ENCODE peak calls at places on chromosomes 6 and 20, in eight cellular contexts. One of them, this sample, is unnamed.

GRCh38 chr6:72748759-72749158 is 126.9 kb downstream of the KCNQ5 start:
- DNase-seq in HuH-7: no peak
- DNase-seq in Right ventricle myocardium superior: no peak
- DNase-seq in fibroblast of the aortic adventitia: peak
- DNase-seq in heart left ventricle: no peak
- DNase-seq in SK-N-DZ: no peak
- DNase-seq in HEK293T: no peak
- DNase-seq in NCI-H774: no peak
- DNase-seq in this sample: peak

GRCh38 chr6:162032620-162033019 is 694.9 kb downstream of the PRKN start:
- DNase-seq in HuH-7: no peak
- DNase-seq in Right ventricle myocardium superior: no peak
- DNase-seq in fibroblast of the aortic adventitia: peak
- DNase-seq in heart left ventricle: no peak
- DNase-seq in SK-N-DZ: no peak
- DNase-seq in HEK293T: no peak
- DNase-seq in NCI-H774: no peak
- DNase-seq in this sample: no peak

GRCh38 chr20:61293951-61294350 is 41.9 kb downstream of the CDH4 start:
- DNase-seq in HuH-7: no peak
- DNase-seq in Right ventricle myocardium superior: peak
- DNase-seq in fibroblast of the aortic adventitia: no peak
- DNase-seq in heart left ventricle: no peak
- DNase-seq in SK-N-DZ: no peak
- DNase-seq in HEK293T: no peak
- DNase-seq in NCI-H774: no peak
- DNase-seq in this sample: no peak

GRCh38 chr6:27209167-27209566 is 38.3 kb upstream of the PRSS16 start:
- DNase-seq in HuH-7: no peak
- DNase-seq in Right ventricle myocardium superior: no peak
- DNase-seq in fibroblast of the aortic adventitia: no peak
- DNase-seq in heart left ventricle: no peak
- DNase-seq in SK-N-DZ: no peak
- DNase-seq in HEK293T: no peak
- DNase-seq in NCI-H774: no peak
- DNase-seq in this sample: no peak

GRCh38 chr6:30889921-30890645 is 5.8 kb downstream of the DDR1 start:
- DNase-seq in HuH-7: no peak
- DNase-seq in Right ventricle myocardium superior: no peak
- DNase-seq in fibroblast of the aortic adventitia: no peak
- DNase-seq in heart left ventricle: no peak
- DNase-seq in SK-N-DZ: no peak
- DNase-seq in HEK293T: no peak
- DNase-seq in NCI-H774: no peak
- DNase-seq in this sample: no peak

GRCh38 chr6:6057442-6058053 is 50.8 kb upstream of the NRN1 start:
- DNase-seq in HuH-7: peak
- DNase-seq in Right ventricle myocardium superior: no peak
- DNase-seq in fibroblast of the aortic adventitia: peak
- DNase-seq in heart left ventricle: no peak
- DNase-seq in SK-N-DZ: peak
- DNase-seq in HEK293T: peak
- DNase-seq in NCI-H774: peak
- DNase-seq in this sample: peak

GRCh38 chr6:10446548-10446947 is 31.7 kb upstream of the TFAP2A start:
- DNase-seq in HuH-7: no peak
- DNase-seq in Right ventricle myocardium superior: no peak
- DNase-seq in fibroblast of the aortic adventitia: no peak
- DNase-seq in heart left ventricle: no peak
- DNase-seq in SK-N-DZ: no peak
- DNase-seq in HEK293T: no peak
- DNase-seq in NCI-H774: no peak
- DNase-seq in this sample: no peak

GRCh38 chr6:66771626-66772025 is 1064.6 kb upstream of the EYS start:
- DNase-seq in HuH-7: no peak
- DNase-seq in Right ventricle myocardium superior: no peak
- DNase-seq in fibroblast of the aortic adventitia: peak
- DNase-seq in heart left ventricle: no peak
- DNase-seq in SK-N-DZ: no peak
- DNase-seq in HEK293T: no peak
- DNase-seq in NCI-H774: no peak
- DNase-seq in this sample: no peak

GRCh38 chr20:18360601-18361000 is 72.3 kb downstream of the ZNF133 start:
- DNase-seq in HuH-7: no peak
- DNase-seq in Right ventricle myocardium superior: no peak
- DNase-seq in fibroblast of the aortic adventitia: no peak
- DNase-seq in heart left ventricle: no peak
- DNase-seq in SK-N-DZ: no peak
- DNase-seq in HEK293T: no peak
- DNase-seq in NCI-H774: no peak
- DNase-seq in this sample: no peak

GRCh38 chr6:53813801-53814200 is 19.0 kb downstream of the LRRC1 start:
- DNase-seq in HuH-7: no peak
- DNase-seq in Right ventricle myocardium superior: no peak
- DNase-seq in fibroblast of the aortic adventitia: no peak
- DNase-seq in heart left ventricle: no peak
- DNase-seq in SK-N-DZ: no peak
- DNase-seq in HEK293T: no peak
- DNase-seq in NCI-H774: no peak
- DNase-seq in this sample: no peak

GRCh38 chr6:18302561-18303439 is 38.5 kb upstream of the DEK start:
- DNase-seq in HuH-7: no peak
- DNase-seq in Right ventricle myocardium superior: no peak
- DNase-seq in fibroblast of the aortic adventitia: peak
- DNase-seq in heart left ventricle: no peak
- DNase-seq in SK-N-DZ: peak
- DNase-seq in HEK293T: no peak
- DNase-seq in NCI-H774: no peak
- DNase-seq in this sample: no peak

GRCh38 chr20:54416770-54417169 is 58.6 kb upstream of the DOK5 start:
- DNase-seq in HuH-7: no peak
- DNase-seq in Right ventricle myocardium superior: no peak
- DNase-seq in fibroblast of the aortic adventitia: no peak
- DNase-seq in heart left ventricle: peak
- DNase-seq in SK-N-DZ: no peak
- DNase-seq in HEK293T: no peak
- DNase-seq in NCI-H774: no peak
- DNase-seq in this sample: no peak

GRCh38 chr20:3654326-3655031 is 8.7 kb downstream of the GFRA4 start:
- DNase-seq in HuH-7: no peak
- DNase-seq in Right ventricle myocardium superior: no peak
- DNase-seq in fibroblast of the aortic adventitia: no peak
- DNase-seq in heart left ventricle: no peak
- DNase-seq in SK-N-DZ: no peak
- DNase-seq in HEK293T: no peak
- DNase-seq in NCI-H774: no peak
- DNase-seq in this sample: no peak

GRCh38 chr20:23305098-23305497 is 45.5 kb upstream of the NXT1 start:
- DNase-seq in HuH-7: no peak
- DNase-seq in Right ventricle myocardium superior: no peak
- DNase-seq in fibroblast of the aortic adventitia: peak
- DNase-seq in heart left ventricle: no peak
- DNase-seq in SK-N-DZ: no peak
- DNase-seq in HEK293T: no peak
- DNase-seq in NCI-H774: no peak
- DNase-seq in this sample: peak

GRCh38 chr20:23868321-23868720 is 11.2 kb downstream of the CST5 start:
- DNase-seq in HuH-7: no peak
- DNase-seq in Right ventricle myocardium superior: no peak
- DNase-seq in fibroblast of the aortic adventitia: no peak
- DNase-seq in heart left ventricle: no peak
- DNase-seq in SK-N-DZ: no peak
- DNase-seq in HEK293T: no peak
- DNase-seq in NCI-H774: no peak
- DNase-seq in this sample: no peak

GRCh38 chr6:12440981-12441380 is 150.8 kb downstream of the EDN1 start:
- DNase-seq in HuH-7: no peak
- DNase-seq in Right ventricle myocardium superior: no peak
- DNase-seq in fibroblast of the aortic adventitia: peak
- DNase-seq in heart left ventricle: no peak
- DNase-seq in SK-N-DZ: no peak
- DNase-seq in HEK293T: no peak
- DNase-seq in NCI-H774: no peak
- DNase-seq in this sample: no peak

GRCh38 chr20:6081236-6081635 is 27.4 kb upstream of the LRRN4 start:
- DNase-seq in HuH-7: no peak
- DNase-seq in Right ventricle myocardium superior: no peak
- DNase-seq in fibroblast of the aortic adventitia: peak
- DNase-seq in heart left ventricle: no peak
- DNase-seq in SK-N-DZ: no peak
- DNase-seq in HEK293T: no peak
- DNase-seq in NCI-H774: no peak
- DNase-seq in this sample: peak

GRCh38 chr20:62792182-62792939 is 3.9 kb upstream of the MRGBP start:
- DNase-seq in HuH-7: no peak
- DNase-seq in Right ventricle myocardium superior: no peak
- DNase-seq in fibroblast of the aortic adventitia: peak
- DNase-seq in heart left ventricle: no peak
- DNase-seq in SK-N-DZ: no peak
- DNase-seq in HEK293T: no peak
- DNase-seq in NCI-H774: no peak
- DNase-seq in this sample: no peak

GRCh38 chr6:44646355-44646754 is 258.8 kb downstream of the CDC5L start:
- DNase-seq in HuH-7: no peak
- DNase-seq in Right ventricle myocardium superior: no peak
- DNase-seq in fibroblast of the aortic adventitia: peak
- DNase-seq in heart left ventricle: no peak
- DNase-seq in SK-N-DZ: no peak
- DNase-seq in HEK293T: no peak
- DNase-seq in NCI-H774: no peak
- DNase-seq in this sample: peak

GRCh38 chr6:83055366-83055964 is 10.2 kb downstream of the UBE3D start:
- DNase-seq in HuH-7: peak
- DNase-seq in Right ventricle myocardium superior: no peak
- DNase-seq in fibroblast of the aortic adventitia: peak
- DNase-seq in heart left ventricle: peak
- DNase-seq in SK-N-DZ: peak
- DNase-seq in HEK293T: peak
- DNase-seq in NCI-H774: peak
- DNase-seq in this sample: peak

This sample was measured in AG09309.